ENCODE peak calls at places on chromosomes 12 and 14, in eight cellular contexts. One of them, this sample, is unnamed.

GRCh38 chr12:67697443-67697842 is 48.9 kb downstream of the DYRK2 start:
- DNase-seq in left ventricle myocardium inferior: no peak
- DNase-seq in neural progenitor cell: no peak
- DNase-seq in GM23338: no peak
- DNase-seq in HCT116: no peak
- DNase-seq in H9: no peak
- DNase-seq in tibial artery: no peak
- DNase-seq in tibial nerve: no peak
- DNase-seq in this sample: no peak

GRCh38 chr14:74552623-74553022 is 59.1 kb downstream of the ISCA2 start:
- DNase-seq in GM23338: no peak
- DNase-seq in tibial artery: peak
- DNase-seq in left ventricle myocardium inferior: peak
- DNase-seq in tibial nerve: no peak
- DNase-seq in H9: no peak
- DNase-seq in HCT116: no peak
- DNase-seq in neural progenitor cell: no peak
- DNase-seq in this sample: no peak

GRCh38 chr12:82835217-82835616 is 148.5 kb downstream of the TMTC2 start:
- DNase-seq in GM23338: no peak
- DNase-seq in HCT116: peak
- DNase-seq in left ventricle myocardium inferior: no peak
- DNase-seq in tibial artery: no peak
- DNase-seq in tibial nerve: no peak
- DNase-seq in H9: no peak
- DNase-seq in neural progenitor cell: no peak
- DNase-seq in this sample: no peak

GRCh38 chr12:7994731-7995205 is 37.7 kb upstream of the FOXJ2 start:
- DNase-seq in left ventricle myocardium inferior: no peak
- DNase-seq in tibial artery: no peak
- DNase-seq in GM23338: peak
- DNase-seq in H9: peak
- DNase-seq in neural progenitor cell: peak
- DNase-seq in HCT116: no peak
- DNase-seq in tibial nerve: no peak
- DNase-seq in this sample: peak

GRCh38 chr14:88463318-88463717 is 77.9 kb downstream of the SPATA7 start:
- DNase-seq in HCT116: peak
- DNase-seq in neural progenitor cell: peak
- DNase-seq in GM23338: peak
- DNase-seq in left ventricle myocardium inferior: no peak
- DNase-seq in tibial nerve: no peak
- DNase-seq in H9: no peak
- DNase-seq in tibial artery: no peak
- DNase-seq in this sample: no peak

GRCh38 chr14:39469094-39469710 is 37.0 kb upstream of the FBXO33 start:
- DNase-seq in neural progenitor cell: peak
- DNase-seq in H9: peak
- DNase-seq in HCT116: no peak
- DNase-seq in left ventricle myocardium inferior: no peak
- DNase-seq in tibial artery: no peak
- DNase-seq in tibial nerve: no peak
- DNase-seq in GM23338: peak
- DNase-seq in this sample: no peak

GRCh38 chr14:70317969-70318634 is 41.4 kb downstream of the COX16 start:
- DNase-seq in HCT116: peak
- DNase-seq in left ventricle myocardium inferior: no peak
- DNase-seq in GM23338: peak
- DNase-seq in H9: peak
- DNase-seq in neural progenitor cell: peak
- DNase-seq in tibial artery: no peak
- DNase-seq in tibial nerve: no peak
- DNase-seq in this sample: no peak

GRCh38 chr14:54570651-54571415 is 3.9 kb downstream of the SAMD4A start:
- DNase-seq in neural progenitor cell: no peak
- DNase-seq in left ventricle myocardium inferior: no peak
- DNase-seq in tibial nerve: no peak
- DNase-seq in GM23338: no peak
- DNase-seq in H9: no peak
- DNase-seq in tibial artery: no peak
- DNase-seq in HCT116: no peak
- DNase-seq in this sample: no peak

GRCh38 chr12:54028324-54029201 is at the start of gene HOXC6:
- DNase-seq in HCT116: no peak
- DNase-seq in tibial nerve: no peak
- DNase-seq in H9: no peak
- DNase-seq in neural progenitor cell: no peak
- DNase-seq in left ventricle myocardium inferior: no peak
- DNase-seq in GM23338: peak
- DNase-seq in tibial artery: no peak
- DNase-seq in this sample: no peak

GRCh38 chr14:64704145-64704742 is at the start of gene PLEKHG3:
- DNase-seq in HCT116: no peak
- DNase-seq in tibial nerve: peak
- DNase-seq in H9: peak
- DNase-seq in left ventricle myocardium inferior: peak
- DNase-seq in neural progenitor cell: peak
- DNase-seq in GM23338: peak
- DNase-seq in tibial artery: peak
- DNase-seq in this sample: peak

GRCh38 chr14:20001863-20002262 is at the start of gene OR4Q2:
- DNase-seq in H9: no peak
- DNase-seq in left ventricle myocardium inferior: no peak
- DNase-seq in GM23338: no peak
- DNase-seq in neural progenitor cell: no peak
- DNase-seq in HCT116: no peak
- DNase-seq in tibial nerve: no peak
- DNase-seq in tibial artery: no peak
- DNase-seq in this sample: no peak

GRCh38 chr12:122166422-122167327 is 7.3 kb downstream of the IL31 start:
- DNase-seq in tibial nerve: no peak
- DNase-seq in H9: no peak
- DNase-seq in tibial artery: no peak
- DNase-seq in HCT116: no peak
- DNase-seq in GM23338: no peak
- DNase-seq in left ventricle myocardium inferior: no peak
- DNase-seq in neural progenitor cell: no peak
- DNase-seq in this sample: no peak

GRCh38 chr12:59372971-59373370 is 222.9 kb upstream of the SLC16A7 start:
- DNase-seq in left ventricle myocardium inferior: no peak
- DNase-seq in neural progenitor cell: peak
- DNase-seq in tibial artery: no peak
- DNase-seq in HCT116: peak
- DNase-seq in GM23338: peak
- DNase-seq in tibial nerve: no peak
- DNase-seq in H9: peak
- DNase-seq in this sample: no peak

GRCh38 chr14:104633276-104633861 is 28.8 kb upstream of the TMEM179 start:
- DNase-seq in left ventricle myocardium inferior: no peak
- DNase-seq in H9: no peak
- DNase-seq in tibial nerve: no peak
- DNase-seq in GM23338: no peak
- DNase-seq in HCT116: no peak
- DNase-seq in tibial artery: no peak
- DNase-seq in neural progenitor cell: no peak
- DNase-seq in this sample: no peak

DNA sequence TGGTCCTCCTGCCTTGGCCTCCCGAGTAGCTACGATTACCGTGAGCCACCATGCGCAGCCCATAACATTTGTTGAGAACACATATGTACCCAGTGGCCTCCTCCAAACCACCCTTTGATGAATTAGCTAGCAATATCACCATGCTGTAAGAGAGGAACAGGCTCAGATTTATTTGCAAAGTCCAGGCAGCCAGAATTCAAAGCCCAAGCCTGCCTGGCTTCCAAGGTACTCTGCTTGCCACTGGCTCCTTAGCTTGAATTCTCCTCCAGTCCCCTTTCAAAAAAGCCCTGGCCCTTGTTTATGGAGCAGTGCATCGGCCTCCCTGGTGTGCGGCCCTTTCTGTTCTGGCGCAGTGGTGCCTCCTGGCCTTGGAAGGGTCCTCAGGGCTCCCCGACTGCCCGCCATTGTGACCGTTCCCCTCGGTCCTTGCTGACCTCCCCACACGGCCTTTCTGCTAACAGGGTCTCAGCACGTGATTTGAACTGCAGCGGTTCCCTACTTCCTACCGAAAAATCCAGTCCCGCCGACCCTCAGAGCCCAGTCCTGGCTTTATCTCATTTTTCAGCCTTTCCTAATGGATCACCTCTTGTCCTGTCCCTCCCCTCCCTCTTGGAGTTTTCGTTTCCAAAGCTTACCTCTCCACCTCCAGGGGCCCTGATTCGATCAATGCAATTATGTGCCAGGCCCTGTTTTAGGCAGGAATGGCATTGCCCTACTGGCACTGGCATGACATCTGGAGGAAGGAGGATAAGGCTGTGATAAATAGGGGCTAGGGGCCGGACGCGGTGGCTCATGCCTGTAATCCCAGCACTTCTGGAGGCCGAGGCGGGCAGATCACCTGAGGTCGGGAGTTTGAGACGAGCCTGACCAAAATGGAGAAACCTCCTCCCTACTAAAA is 22.0 kb downstream of the SLC25A29 start:
- DNase-seq in tibial nerve: no peak
- DNase-seq in tibial artery: no peak
- DNase-seq in HCT116: no peak
- DNase-seq in left ventricle myocardium inferior: no peak
- DNase-seq in GM23338: peak
- DNase-seq in H9: peak
- DNase-seq in neural progenitor cell: no peak
- DNase-seq in this sample: no peak
- H3K27ac ChIP-seq in tibial nerve: peak
- H3K27ac ChIP-seq in tibial artery: peak
- H3K27ac ChIP-seq in HCT116: peak
- H3K27ac ChIP-seq in left ventricle myocardium inferior: peak
- H3K27ac ChIP-seq in GM23338: peak
- H3K27ac ChIP-seq in H9: no peak
- H3K27ac ChIP-seq in neural progenitor cell: peak
- H3K27ac ChIP-seq in this sample: no peak

GRCh38 chr14:77041837-77042557 is 13.5 kb upstream of the IRF2BPL start:
- DNase-seq in HCT116: no peak
- DNase-seq in GM23338: no peak
- DNase-seq in H9: no peak
- DNase-seq in left ventricle myocardium inferior: peak
- DNase-seq in tibial nerve: peak
- DNase-seq in tibial artery: peak
- DNase-seq in neural progenitor cell: no peak
- DNase-seq in this sample: peak
- H3K27ac ChIP-seq in HCT116: peak
- H3K27ac ChIP-seq in GM23338: peak
- H3K27ac ChIP-seq in H9: no peak
- H3K27ac ChIP-seq in left ventricle myocardium inferior: peak
- H3K27ac ChIP-seq in tibial nerve: peak
- H3K27ac ChIP-seq in tibial artery: peak
- H3K27ac ChIP-seq in neural progenitor cell: no peak
- H3K27ac ChIP-seq in this sample: peak

GRCh38 chr14:34461334-34462131 is 507 bp downstream of the SPTSSA start:
- DNase-seq in H9: peak
- DNase-seq in tibial artery: peak
- DNase-seq in neural progenitor cell: peak
- DNase-seq in HCT116: peak
- DNase-seq in tibial nerve: peak
- DNase-seq in left ventricle myocardium inferior: peak
- DNase-seq in GM23338: peak
- DNase-seq in this sample: peak
- H3K27ac ChIP-seq in H9: peak
- H3K27ac ChIP-seq in tibial artery: peak
- H3K27ac ChIP-seq in neural progenitor cell: peak
- H3K27ac ChIP-seq in HCT116: peak
- H3K27ac ChIP-seq in tibial nerve: peak
- H3K27ac ChIP-seq in left ventricle myocardium inferior: peak
- H3K27ac ChIP-seq in GM23338: peak
- H3K27ac ChIP-seq in this sample: peak

DNA sequence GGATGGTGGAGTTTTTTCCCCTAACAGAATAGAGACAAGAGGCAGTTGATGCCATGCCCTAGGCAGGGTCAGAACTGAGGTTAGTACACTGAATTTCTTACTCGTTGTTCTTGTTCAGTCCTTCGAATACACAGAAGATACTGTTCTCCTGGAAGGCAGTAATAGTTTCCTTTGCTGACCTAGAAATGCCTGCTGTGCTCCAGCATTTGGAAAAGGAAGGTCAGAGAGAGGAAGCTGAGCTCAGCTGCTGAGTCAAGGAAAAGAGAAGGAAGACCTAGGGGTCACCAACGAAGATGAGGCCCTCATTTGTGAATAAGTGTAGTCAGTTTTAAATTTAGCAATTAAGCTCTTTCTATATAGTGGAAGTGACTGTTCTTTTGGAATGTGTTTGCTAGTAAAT is 100.1 kb downstream of the CRADD start:
- DNase-seq in left ventricle myocardium inferior: no peak
- DNase-seq in neural progenitor cell: no peak
- DNase-seq in H9: no peak
- DNase-seq in tibial artery: no peak
- DNase-seq in HCT116: no peak
- DNase-seq in GM23338: no peak
- DNase-seq in tibial nerve: peak
- DNase-seq in this sample: peak
- H3K27ac ChIP-seq in left ventricle myocardium inferior: peak
- H3K27ac ChIP-seq in neural progenitor cell: no peak
- H3K27ac ChIP-seq in H9: no peak
- H3K27ac ChIP-seq in tibial artery: peak
- H3K27ac ChIP-seq in HCT116: no peak
- H3K27ac ChIP-seq in GM23338: no peak
- H3K27ac ChIP-seq in tibial nerve: peak
- H3K27ac ChIP-seq in this sample: peak

This sample was measured in SJSA1.